ENCODE peak calls at places on chromosome 22, in nine cellular contexts. X is tibial artery; S is fibroblast of lung; T is GM12878; V is right atrium auricular region; B is lower lobe of right lung; Q is CD8-positive, alpha-beta T cell; U is stomach; A is mammary epithelial cell. N is an unnamed sample. For H3K36me3, the result is how much of the 10 kb centered on the place peaks cover.

GRCh38 chr22:22397292-22397870 is 111.2 kb downstream of the ZNF280B start:
- DNase-seq in X (peak), S (peak), T (no peak), V (no peak), B (no peak), Q (no peak), U (no peak), A (peak), N (no peak)

GRCh38 chr22:35116817-35117216 is 50.9 kb downstream of the ISX start:
- DNase-seq in X (no peak), S (no peak), T (no peak), V (no peak), B (no peak), Q (no peak), U (no peak), A (no peak), N (no peak)

GRCh38 chr22:38232196-38232595 is 30.4 kb downstream of the MAFF start:
- DNase-seq in X (no peak), S (no peak), T (no peak), V (no peak), B (no peak), Q (no peak), U (no peak), A (no peak), N (no peak)

GRCh38 chr22:41445171-41446056 is 1.2 kb downstream of the TOB2 start:
- DNase-seq in X (no peak), S (no peak), T (no peak), V (no peak), B (peak), Q (peak), U (peak), A (peak), N (peak)

GRCh38 chr22:50396751-50397370 is 53.7 kb downstream of the PPP6R2 start:
- DNase-seq in X (no peak), S (no peak), T (no peak), V (no peak), B (no peak), Q (no peak), U (no peak), A (no peak), N (no peak)

GRCh38 chr22:28222571-28222970 is 303.5 kb upstream of the PITPNB start:
- DNase-seq in X (no peak), S (no peak), T (no peak), V (no peak), B (no peak), Q (no peak), U (no peak), A (no peak), N (no peak)

GRCh38 chr22:50314455-50315288 is 7.2 kb upstream of the PLXNB2 start:
- DNase-seq in X (no peak), S (no peak), T (peak), V (no peak), B (peak), Q (peak), U (peak), A (no peak), N (no peak)

GRCh38 chr22:47249370-47249928 is 487.0 kb downstream of the TBC1D22A start:
- DNase-seq in X (no peak), S (no peak), T (no peak), V (no peak), B (no peak), Q (no peak), U (no peak), A (no peak), N (no peak)

GRCh38 chr22:27531782-27532530 is 269.6 kb downstream of the MN1 start:
- DNase-seq in X (no peak), S (peak), T (no peak), V (no peak), B (no peak), Q (no peak), U (no peak), A (peak), N (no peak)

GRCh38 chr22:46250783-46251125 is 661 bp upstream of the CDPF1 start:
- DNase-seq in X (no peak), S (no peak), T (no peak), V (no peak), B (no peak), Q (no peak), U (no peak), A (no peak), N (no peak)

GRCh38 chr22:48301421-48301820 is 1526.3 kb downstream of the BRD1 start:
- DNase-seq in X (no peak), S (no peak), T (no peak), V (peak), B (peak), Q (no peak), U (no peak), A (no peak), N (no peak)

GRCh38 chr22:38638216-38638615 is 18.0 kb downstream of the FAM227A start:
- DNase-seq in X (no peak), S (peak), T (no peak), V (no peak), B (no peak), Q (no peak), U (no peak), A (no peak), N (no peak)

GRCh38 chr22:38652858-38653257 is 3.3 kb downstream of the FAM227A start:
- DNase-seq in X (no peak), S (no peak), T (no peak), V (no peak), B (no peak), Q (no peak), U (no peak), A (no peak), N (no peak)

GRCh38 chr22:27609411-27610029 is 192.0 kb downstream of the MN1 start:
- DNase-seq in X (no peak), S (no peak), T (no peak), V (no peak), B (no peak), Q (no peak), U (no peak), A (no peak), N (no peak)

GRCh38 chr22:39405346-39406085 is 5.9 kb downstream of the TAB1 start:
- DNase-seq in X (no peak), S (peak), T (no peak), V (no peak), B (no peak), Q (no peak), U (no peak), A (no peak), N (peak)

GRCh38 chr22:23243006-23243573 is 62.8 kb downstream of the BCR start:
- DNase-seq in X (no peak), S (peak), T (peak), V (no peak), B (no peak), Q (peak), U (no peak), A (no peak), N (no peak)

GRCh38 chr22:44684506-44685383 is 17.3 kb upstream of the PRR5 start:
- DNase-seq in X (peak), S (peak), T (peak), V (peak), B (peak), Q (peak), U (peak), A (peak), N (peak)

GRCh38 chr22:49004484-49005399 is 822.9 kb downstream of the BRD1 start:
- DNase-seq in X (peak), S (no peak), T (no peak), V (no peak), B (no peak), Q (peak), U (peak), A (no peak), N (no peak)

GRCh38 chr22:24096401-24097115 is 84.7 kb upstream of the SUSD2 start:
- DNase-seq in X (peak), S (no peak), T (no peak), V (no peak), B (no peak), Q (no peak), U (no peak), A (no peak), N (no peak)

GRCh38 chr22:46011627-46012181 is 34.7 kb upstream of the WNT7B start:
- DNase-seq in X (no peak), S (peak), T (no peak), V (no peak), B (peak), Q (no peak), U (no peak), A (no peak), N (peak)

GRCh38 chr22:48890693-48891554 is 936.7 kb downstream of the BRD1 start:
- DNase-seq in X (no peak), S (no peak), T (no peak), V (peak), B (peak), Q (no peak), U (peak), A (no peak), N (no peak)

GRCh38 chr22:34334893-34335292 is 414.6 kb upstream of the LARGE1 start:
- DNase-seq in X (no peak), S (no peak), T (no peak), V (no peak), B (no peak), Q (no peak), U (no peak), A (no peak), N (no peak)

GRCh38 chr22:42217019-42217751 is 53.3 kb downstream of the TCF20 start:
- DNase-seq in X (no peak), S (no peak), T (peak), V (no peak), B (no peak), Q (no peak), U (no peak), A (no peak), N (no peak)

GRCh38 chr22:27718186-27719032 is 83.1 kb downstream of the MN1 start:
- DNase-seq in X (peak), S (peak), T (no peak), V (peak), B (peak), Q (no peak), U (peak), A (peak), N (peak)

GRCh38 chr22:42951093-42951710 is 63.7 kb downstream of the PACSIN2 start:
- DNase-seq in X (no peak), S (no peak), T (no peak), V (no peak), B (no peak), Q (no peak), U (no peak), A (no peak), N (no peak)

GRCh38 chr22:28222066-28222465 is 303.0 kb upstream of the PITPNB start:
- DNase-seq in X (no peak), S (no peak), T (no peak), V (no peak), B (no peak), Q (no peak), U (no peak), A (no peak), N (no peak)

GRCh38 chr22:38031491-38031890 is 25.7 kb upstream of the PICK1 start:
- DNase-seq in X (no peak), S (no peak), T (no peak), V (no peak), B (no peak), Q (no peak), U (no peak), A (no peak), N (no peak)

GRCh38 chr22:44259366-44260215 is 53.2 kb downstream of the SHISAL1 start:
- DNase-seq in X (peak), S (no peak), T (no peak), V (no peak), B (no peak), Q (peak), U (no peak), A (no peak), N (peak)

DNA sequence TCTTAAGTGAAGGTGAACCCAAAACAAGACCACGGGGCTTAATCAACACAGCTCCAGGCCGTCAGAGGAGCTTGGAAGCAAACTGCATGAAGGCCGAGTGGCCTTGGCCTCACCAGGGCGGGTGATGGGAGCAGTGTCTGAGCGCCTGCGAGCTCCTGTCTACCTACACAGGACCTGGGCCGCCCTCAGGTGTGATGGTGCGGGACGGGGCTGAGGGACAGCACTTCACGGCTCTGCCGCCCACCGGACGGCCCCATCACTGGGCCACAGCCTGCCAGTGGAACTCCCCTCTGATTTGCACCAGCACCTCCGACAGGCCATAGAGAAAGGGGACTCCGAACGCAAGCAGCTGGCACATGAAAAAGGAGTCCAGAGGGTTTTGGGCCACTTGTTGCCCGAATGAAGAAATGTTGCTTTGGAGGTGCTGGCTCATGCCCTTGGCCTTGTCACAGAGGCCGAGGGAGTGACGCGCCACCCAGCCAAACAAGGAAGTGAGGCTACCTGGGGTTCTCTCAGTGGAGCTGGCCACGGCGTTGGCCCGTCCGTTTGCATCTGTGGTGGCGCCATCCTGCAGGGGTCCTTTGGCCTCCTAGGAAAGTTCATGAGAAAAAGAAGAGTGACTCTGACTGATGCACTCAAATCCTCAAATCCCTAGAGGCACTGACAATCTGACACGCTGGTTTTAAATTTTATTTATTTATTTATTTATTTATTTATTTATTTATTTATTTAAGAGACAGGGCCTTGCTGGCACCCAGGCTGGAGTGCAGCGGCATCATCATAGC is 90.3 kb upstream of the BID start:
- DNase-seq in X (no peak), S (no peak), T (no peak), V (no peak), B (no peak), Q (no peak), U (no peak), A (no peak), N (no peak)
- H3K36me3 ChIP-seq in X (half or more), S (under half), T (under half), V (half or more), B (under half), Q (under half), U (half or more), A (under half), N (under half)

GRCh38 chr22:29315286-29316195 is at the start of gene RASL10A:
- DNase-seq in X (no peak), S (no peak), T (no peak), V (no peak), B (peak), Q (no peak), U (no peak), A (peak), N (no peak)

GRCh38 chr22:29319072-29319471 is 3.6 kb upstream of the RASL10A start:
- DNase-seq in X (no peak), S (no peak), T (no peak), V (no peak), B (no peak), Q (no peak), U (no peak), A (no peak), N (no peak)

GRCh38 chr22:29325356-29325755 is 9.9 kb upstream of the RASL10A start:
- DNase-seq in X (no peak), S (no peak), T (no peak), V (no peak), B (no peak), Q (no peak), U (no peak), A (no peak), N (no peak)

GRCh38 chr22:29316429-29316828 is 932 bp upstream of the RASL10A start:
- DNase-seq in X (no peak), S (no peak), T (no peak), V (no peak), B (peak), Q (no peak), U (no peak), A (no peak), N (no peak)

GRCh38 chr22:29320546-29320945 is 5.0 kb upstream of the RASL10A start:
- DNase-seq in X (no peak), S (no peak), T (no peak), V (no peak), B (no peak), Q (no peak), U (no peak), A (no peak), N (no peak)
- TF ChIP-seq CTCF in X (no peak), S (peak), T (no peak), V (no peak), B (no peak), Q (no peak), U (no peak), A (peak), N (no peak)

DNA sequence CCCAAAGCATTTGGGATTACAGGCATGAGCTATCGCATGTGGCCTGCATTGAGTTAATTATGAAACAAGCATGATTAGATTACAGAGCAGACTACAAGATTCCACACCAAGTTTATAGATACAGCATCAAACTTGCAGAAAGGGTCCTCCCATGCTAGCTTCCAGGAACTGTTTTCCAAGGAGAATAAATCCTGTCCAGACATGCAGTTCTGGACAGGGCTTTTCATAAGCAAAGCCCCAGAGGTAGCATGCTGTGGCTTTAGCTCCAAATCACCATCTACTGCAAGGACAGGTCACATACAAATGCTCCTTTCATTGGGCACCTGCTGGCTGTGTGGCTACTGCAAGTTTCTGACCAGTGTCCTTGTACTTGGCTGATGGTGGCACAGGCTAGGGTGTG is 57.1 kb downstream of the HIRA start:
- DNase-seq in X (no peak), S (no peak), T (no peak), V (no peak), B (no peak), Q (no peak), U (no peak), A (no peak), N (no peak)
- H3K36me3 ChIP-seq in X (half or more), S (under half), T (under half), V (half or more), B (half or more), Q (under half), U (half or more), A (under half), N (under half)

GRCh38 chr22:30344447-30345200 is 12.1 kb downstream of the SF3A1 start:
- DNase-seq in X (no peak), S (no peak), T (no peak), V (no peak), B (no peak), Q (no peak), U (no peak), A (no peak), N (no peak)

GRCh38 chr22:30351226-30351625 is 5.5 kb downstream of the SF3A1 start:
- DNase-seq in X (no peak), S (no peak), T (no peak), V (no peak), B (no peak), Q (no peak), U (no peak), A (no peak), N (no peak)

GRCh38 chr22:30348837-30349236 is 7.9 kb downstream of the SF3A1 start:
- DNase-seq in X (no peak), S (no peak), T (no peak), V (no peak), B (no peak), Q (no peak), U (no peak), A (no peak), N (no peak)

GRCh38 chr22:30347255-30347892 is 9.3 kb downstream of the SF3A1 start:
- DNase-seq in X (no peak), S (no peak), T (no peak), V (no peak), B (no peak), Q (no peak), U (no peak), A (no peak), N (no peak)

DNA sequence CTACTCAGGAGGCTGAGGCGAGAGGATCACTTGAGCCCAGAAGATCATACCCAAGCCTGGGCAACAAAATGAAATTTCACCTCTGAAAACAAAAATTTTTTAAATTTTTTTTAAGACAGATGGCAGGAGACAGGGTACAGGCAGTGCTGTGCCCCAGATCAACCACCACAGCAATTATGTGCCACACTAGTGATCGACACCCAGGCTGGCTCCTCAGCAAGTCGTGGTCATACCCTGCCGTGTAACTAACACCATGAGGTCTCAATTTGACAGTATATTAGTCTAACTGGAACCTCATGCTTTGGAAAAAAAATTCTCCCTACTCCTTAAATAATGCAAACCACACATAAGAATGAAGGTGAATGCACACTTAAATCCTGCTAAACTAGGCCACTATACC is 8.3 kb downstream of the SF3A1 start:
- DNase-seq in X (no peak), S (no peak), T (no peak), V (no peak), B (no peak), Q (no peak), U (no peak), A (no peak), N (no peak)
- TF ChIP-seq CTCF in X (no peak), S (no peak), T (no peak), V (no peak), B (no peak), Q (no peak), U (no peak), A (no peak), N (no peak)

GRCh38 chr22:25911243-25911972 is 169.4 kb downstream of the MYO18B start:
- DNase-seq in X (no peak), S (no peak), T (no peak), V (no peak), B (no peak), Q (no peak), U (no peak), A (no peak), N (no peak)
- H3K36me3 ChIP-seq in X (under half), S (under half), T (under half), V (half or more), B (under half), Q (under half), U (under half), A (under half), N (under half)

N was measured in uterus.